ENCODE peak calls at places on chromosomes 11 and 22, in ten cellular contexts. C is neuronal stem cell; Z is tibial nerve; J is RPMI7951; E is endothelial cell; A is cardiac fibroblast; V is activated CD8-positive, alpha-beta memory T cell treated with anti-CD3 and anti-CD28 coated beads, Interleukin-2, amount 50 U/mL, for 4 hours; U is sciatic nerve; H is stimulated activated CD4-positive, alpha-beta T cell treated with anti-CD3 and anti-CD28 coated beads, TNF-alpha, amount 100 ng/mL, for 1 hour; B is EH. L is an unnamed sample.
A peak's percentile ranks its signal among the peaks of the same experiment; 100 is the strongest.

GRCh38 chr11:64268687-64269379 is 15.6 kb downstream of the BAD start:
- DNase-seq in C (no peak), Z (peak; percentile 36), J (peak; percentile 98), E (no peak), A (peak; percentile 75), V (no peak), U (peak; percentile 81), H (peak; percentile 35), B (peak; percentile 85), L (peak; percentile 30)

GRCh38 chr11:120525285-120526085 is 13.9 kb downstream of the GRIK4 start:
- DNase-seq in C (no peak), Z (no peak), J (no peak), E (no peak), A (no peak), V (no peak), U (no peak), H (no peak), B (no peak), L (no peak)

GRCh38 chr22:17783773-17784480 is 9.7 kb upstream of the BID start:
- DNase-seq in C (no peak), Z (no peak), J (no peak), E (no peak), A (no peak), V (no peak), U (no peak), H (no peak), B (no peak), L (no peak)

GRCh38 chr22:42399315-42400271 is 32.6 kb downstream of the NFAM1 start:
- DNase-seq in C (peak; percentile 37), Z (peak; percentile 17), J (peak; percentile 15), E (no peak), A (no peak), V (no peak), U (peak; percentile 75), H (no peak), B (peak; percentile 9), L (no peak)

GRCh38 chr11:8833568-8834275 is 77.3 kb upstream of the AKIP1 start:
- DNase-seq in C (no peak), Z (no peak), J (peak; percentile 80), E (no peak), A (peak; percentile 72), V (no peak), U (no peak), H (no peak), B (peak; percentile 67), L (no peak)

GRCh38 chr11:94068764-94069163 is 47.6 kb downstream of the HEPHL1 start:
- DNase-seq in C (no peak), Z (no peak), J (peak; percentile 7), E (no peak), A (peak; percentile 13), V (no peak), U (no peak), H (no peak), B (no peak), L (no peak)

GRCh38 chr11:118792642-118793124 is 1.7 kb upstream of the DDX6 start:
- DNase-seq in C (peak; percentile 77), Z (peak; percentile 69), J (peak; percentile 92), E (peak; percentile 56), A (peak; percentile 91), V (peak; percentile 57), U (peak; percentile 68), H (peak; percentile 14), B (peak; percentile 93), L (peak; percentile 31)

GRCh38 chr11:39541945-39542351 is 1917.5 kb downstream of the LRRC4C start:
- DNase-seq in C (no peak), Z (no peak), J (no peak), E (peak; percentile 37), A (no peak), V (no peak), U (no peak), H (no peak), B (no peak), L (peak; percentile 13)

GRCh38 chr11:113213549-113213948 is 100.8 kb upstream of the TTC12 start:
- DNase-seq in C (no peak), Z (no peak), J (no peak), E (no peak), A (no peak), V (no peak), U (no peak), H (no peak), B (no peak), L (no peak)

GRCh38 chr11:18599739-18600230 is at the start of gene MISFA:
- DNase-seq in C (no peak), Z (no peak), J (no peak), E (no peak), A (peak; percentile 55), V (no peak), U (no peak), H (no peak), B (peak; percentile 33), L (no peak)

GRCh38 chr11:5986885-5987284 is at the start of gene OR52L1:
- DNase-seq in C (no peak), Z (no peak), J (no peak), E (no peak), A (no peak), V (no peak), U (no peak), H (no peak), B (no peak), L (no peak)

GRCh38 chr11:83156150-83156995 is 558 bp upstream of the PCF11 start:
- DNase-seq in C (peak; percentile 99), Z (peak; percentile 98), J (peak; percentile 100), E (peak; percentile 93), A (no peak), V (peak; percentile 96), U (peak; percentile 99), H (no peak), B (peak; percentile 100), L (peak; percentile 94)

GRCh38 chr11:64564947-64565889 is 25.8 kb upstream of the SLC22A12 start:
- DNase-seq in C (no peak), Z (no peak), J (no peak), E (no peak), A (no peak), V (no peak), U (no peak), H (no peak), B (no peak), L (no peak)

GRCh38 chr11:250740-251299 is 14.0 kb downstream of the PSMD13 start:
- DNase-seq in C (peak; percentile 70), Z (peak; percentile 70), J (peak; percentile 16), E (peak; percentile 82), A (peak; percentile 73), V (peak; percentile 84), U (peak; percentile 73), H (peak; percentile 67), B (peak; percentile 57), L (no peak)

L was measured in T1000.